ENCODE peak calls at places on chromosomes 12 and 14, in four cellular contexts. One of them, this sample, is unnamed.
A peak's percentile ranks its signal among the peaks of the same experiment; 100 is the strongest.

GRCh38 chr12:104303538-104304151 is at the start of gene EID3:
- DNase-seq in K562: no peak
- DNase-seq in WTC11: peak; percentile 91
- DNase-seq in HepG2: no peak
- DNase-seq in this sample: peak; percentile 80

GRCh38 chr12:9344540-9344939 is 136.3 kb upstream of the PZP start:
- DNase-seq in K562: no peak
- DNase-seq in WTC11: no peak
- DNase-seq in HepG2: no peak
- DNase-seq in this sample: no peak

GRCh38 chr12:65695077-65695865 is 129.0 kb upstream of the HMGA2 start:
- DNase-seq in WTC11: no peak
- DNase-seq in HepG2: peak; percentile 15
- DNase-seq in K562: peak; percentile 42
- DNase-seq in this sample: no peak

GRCh38 chr12:28578833-28579252 is 388.6 kb downstream of the CCDC91 start:
- DNase-seq in WTC11: no peak
- DNase-seq in K562: no peak
- DNase-seq in HepG2: no peak
- DNase-seq in this sample: no peak

GRCh38 chr14:75363156-75363555 is 64.7 kb upstream of the JDP2 start:
- DNase-seq in HepG2: no peak
- DNase-seq in K562: no peak
- DNase-seq in WTC11: no peak
- DNase-seq in this sample: no peak

GRCh38 chr14:82387699-82388098 is 854.0 kb upstream of the SEL1L start:
- DNase-seq in HepG2: no peak
- DNase-seq in K562: no peak
- DNase-seq in WTC11: no peak
- DNase-seq in this sample: no peak

GRCh38 chr12:124556896-124557501 is 10.4 kb downstream of the NCOR2 start:
- DNase-seq in WTC11: no peak
- DNase-seq in HepG2: no peak
- DNase-seq in K562: no peak
- DNase-seq in this sample: peak; percentile 69

GRCh38 chr14:45251912-45252311 is 1.1 kb downstream of the MIS18BP1 start:
- DNase-seq in WTC11: no peak
- DNase-seq in HepG2: peak; percentile 16
- DNase-seq in K562: peak; percentile 24
- DNase-seq in this sample: peak; percentile 9

GRCh38 chr14:34539407-34540180 is at the start of gene EAPP:
- DNase-seq in WTC11: peak; percentile 96
- DNase-seq in K562: peak; percentile 96
- DNase-seq in HepG2: peak; percentile 100
- DNase-seq in this sample: peak; percentile 96

GRCh38 chr14:61854898-61855297 is 92.7 kb downstream of the SNAPC1 start:
- DNase-seq in HepG2: no peak
- DNase-seq in K562: no peak
- DNase-seq in WTC11: no peak
- DNase-seq in this sample: no peak

GRCh38 chr14:103633391-103633790 is 4.4 kb downstream of the KLC1 start:
- DNase-seq in HepG2: no peak
- DNase-seq in WTC11: no peak
- DNase-seq in K562: no peak
- DNase-seq in this sample: no peak

GRCh38 chr14:65287264-65288131 is 125.0 kb upstream of the FUT8 start:
- DNase-seq in HepG2: no peak
- DNase-seq in K562: no peak
- DNase-seq in WTC11: no peak
- DNase-seq in this sample: no peak

GRCh38 chr14:51225751-51226150 is 14.3 kb upstream of the TMX1 start:
- DNase-seq in WTC11: no peak
- DNase-seq in HepG2: no peak
- DNase-seq in K562: no peak
- DNase-seq in this sample: no peak

GRCh38 chr14:45112886-45113772 is 21.2 kb downstream of the FKBP3 start:
- DNase-seq in WTC11: no peak
- DNase-seq in HepG2: peak; percentile 53
- DNase-seq in K562: no peak
- DNase-seq in this sample: no peak

GRCh38 chr12:113874999-113875561 is 91.0 kb downstream of the RBM19 start:
- DNase-seq in WTC11: no peak
- DNase-seq in HepG2: no peak
- DNase-seq in K562: no peak
- DNase-seq in this sample: no peak

GRCh38 chr14:34620115-34620514 is 9.8 kb downstream of the SNX6 start:
- DNase-seq in K562: no peak
- DNase-seq in WTC11: no peak
- DNase-seq in HepG2: no peak
- DNase-seq in this sample: no peak

GRCh38 chr14:29216316-29216715 is 449.7 kb downstream of the FOXG1 start:
- DNase-seq in K562: no peak
- DNase-seq in HepG2: no peak
- DNase-seq in WTC11: no peak
- DNase-seq in this sample: no peak

GRCh38 chr12:49187184-49187583 is 1.7 kb downstream of the TUBA1A start:
- DNase-seq in HepG2: no peak
- DNase-seq in WTC11: no peak
- DNase-seq in K562: no peak
- DNase-seq in this sample: peak; percentile 47

GRCh38 chr12:111066744-111067437 is 146.5 kb upstream of the MYL2 start:
- DNase-seq in WTC11: no peak
- DNase-seq in HepG2: no peak
- DNase-seq in K562: peak; percentile 28
- DNase-seq in this sample: no peak

GRCh38 chr12:111067498-111067897 is 147.1 kb upstream of the MYL2 start:
- DNase-seq in K562: no peak
- DNase-seq in WTC11: no peak
- DNase-seq in HepG2: no peak
- DNase-seq in this sample: no peak

GRCh38 chr12:111069886-111070285 is 149.5 kb upstream of the MYL2 start:
- DNase-seq in K562: no peak
- DNase-seq in WTC11: no peak
- DNase-seq in HepG2: no peak
- DNase-seq in this sample: no peak

GRCh38 chr12:111064982-111065381 is 144.6 kb upstream of the MYL2 start:
- DNase-seq in WTC11: no peak
- DNase-seq in HepG2: no peak
- DNase-seq in K562: no peak
- DNase-seq in this sample: no peak

DNA sequence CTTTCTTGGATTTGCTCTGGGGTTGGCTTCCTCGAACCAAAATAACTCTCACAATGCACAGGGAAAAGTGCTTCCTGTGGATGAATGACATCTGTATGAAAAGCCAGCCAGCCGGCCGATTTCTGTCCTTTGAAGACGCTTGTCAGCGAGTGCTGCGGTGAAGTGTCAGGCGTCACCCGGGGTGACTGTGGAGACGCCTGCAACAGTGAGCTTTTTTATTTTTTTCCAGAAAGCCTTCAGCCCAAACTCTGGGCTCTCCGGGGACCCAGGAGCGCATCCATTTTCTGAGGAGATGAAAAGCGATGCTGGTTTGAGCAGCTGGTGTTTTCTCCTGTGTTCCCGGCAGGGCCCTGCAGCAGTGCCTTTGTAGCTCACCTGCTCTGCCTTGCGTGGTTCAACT is 147.9 kb upstream of the MYL2 start:
- DNase-seq in HepG2: no peak
- DNase-seq in K562: no peak
- DNase-seq in WTC11: no peak
- DNase-seq in this sample: no peak
- TF ChIP-seq FOXJ3 in HepG2: no peak
- TF ChIP-seq FOXJ3 in K562: no peak
- TF ChIP-seq FOXJ3 in WTC11: no peak
- TF ChIP-seq FOXJ3 in this sample: no peak

GRCh38 chr14:63100597-63100996 is 55.3 kb upstream of the KCNH5 start:
- DNase-seq in WTC11: no peak
- DNase-seq in K562: no peak
- DNase-seq in HepG2: no peak
- DNase-seq in this sample: no peak
- TF ChIP-seq FOXJ3 in WTC11: no peak
- TF ChIP-seq FOXJ3 in K562: no peak
- TF ChIP-seq FOXJ3 in HepG2: no peak
- TF ChIP-seq FOXJ3 in this sample: no peak

GRCh38 chr14:91375748-91376452 is 41.7 kb downstream of the CCDC88C start:
- DNase-seq in HepG2: no peak
- DNase-seq in WTC11: no peak
- DNase-seq in K562: no peak
- DNase-seq in this sample: no peak
- TF ChIP-seq FOXJ3 in HepG2: no peak
- TF ChIP-seq FOXJ3 in WTC11: no peak
- TF ChIP-seq FOXJ3 in K562: no peak
- TF ChIP-seq FOXJ3 in this sample: no peak

GRCh38 chr12:54360717-54361456 is 3.4 kb downstream of the GPR84 start:
- DNase-seq in HepG2: peak; percentile 82
- DNase-seq in K562: peak; percentile 93
- DNase-seq in WTC11: peak; percentile 94
- DNase-seq in this sample: peak; percentile 66
- TF ChIP-seq FOXJ3 in HepG2: no peak
- TF ChIP-seq FOXJ3 in K562: no peak
- TF ChIP-seq FOXJ3 in WTC11: no peak
- TF ChIP-seq FOXJ3 in this sample: no peak

GRCh38 chr12:56297400-56297799 is 2.7 kb downstream of the CS start:
- DNase-seq in WTC11: no peak
- DNase-seq in K562: no peak
- DNase-seq in HepG2: no peak
- DNase-seq in this sample: no peak
- TF ChIP-seq FOXJ3 in WTC11: no peak
- TF ChIP-seq FOXJ3 in K562: no peak
- TF ChIP-seq FOXJ3 in HepG2: no peak
- TF ChIP-seq FOXJ3 in this sample: no peak

This sample was measured in SK-N-SH.